ENCODE peak calls at places on chromosomes 16 and 17, in four cellular contexts. R is lower leg skin, G is testis, S is stomach. Q is an unnamed sample.

GRCh38 chr17:44918006-44918405 is 2.7 kb upstream of the GFAP start:
- DNase-seq in R (peak), S (no peak), G (no peak), Q (no peak)

GRCh38 chr16:27918755-27919154 is 144.8 kb downstream of the GSG1L start:
- DNase-seq in G (peak), S (no peak), R (no peak), Q (peak)

GRCh38 chr17:19897901-19898300 is 30.2 kb upstream of the ULK2 start:
- DNase-seq in R (peak), G (no peak), S (no peak), Q (peak)

GRCh38 chr16:81716478-81717210 is 62.4 kb upstream of the PLCG2 start:
- DNase-seq in S (no peak), R (no peak), G (no peak), Q (no peak)

GRCh38 chr17:7626956-7627249 is 718 bp downstream of the SAT2 start:
- DNase-seq in R (no peak), S (no peak), G (no peak), Q (no peak)

GRCh38 chr17:82432017-82432416 is 13.6 kb upstream of the OGFOD3 start:
- DNase-seq in G (no peak), S (no peak), R (no peak), Q (no peak)

GRCh38 chr16:79402920-79403319 is 197.6 kb downstream of the MAF start:
- DNase-seq in G (no peak), R (peak), S (no peak), Q (no peak)

GRCh38 chr16:391885-392335 is 5.1 kb upstream of the NME4 start:
- DNase-seq in S (peak), R (peak), G (peak), Q (peak)

GRCh38 chr16:58882292-58882691 is 148.2 kb upstream of the GOT2 start:
- DNase-seq in G (no peak), S (no peak), R (no peak), Q (no peak)

GRCh38 chr17:58084317-58084981 is 1.2 kb downstream of the DYNLL2 start:
- DNase-seq in G (peak), R (no peak), S (peak), Q (peak)

GRCh38 chr17:38660097-38661026 is 14.4 kb downstream of the EPOP start:
- DNase-seq in G (no peak), S (no peak), R (no peak), Q (no peak)

GRCh38 chr17:1095093-1095852 is 84.5 kb downstream of the ABR start:
- DNase-seq in G (no peak), R (no peak), S (peak), Q (no peak)

GRCh38 chr16:87241135-87241771 is 75.9 kb downstream of the C16orf95 start:
- DNase-seq in S (no peak), G (no peak), R (peak), Q (no peak)

GRCh38 chr17:42541041-42541833 is 5.2 kb downstream of the NAGLU start:
- DNase-seq in S (peak), R (no peak), G (no peak), Q (no peak)

GRCh38 chr16:89343501-89344291 is 126.2 kb downstream of the ZNF778 start:
- DNase-seq in R (no peak), G (no peak), S (no peak), Q (peak)

GRCh38 chr17:66976379-66976663 is 11.8 kb downstream of the CACNG4 start:
- DNase-seq in S (no peak), R (no peak), G (no peak), Q (no peak)

GRCh38 chr17:42403150-42403549 is 14.9 kb upstream of the STAT3 start:
- DNase-seq in R (no peak), G (no peak), S (peak), Q (no peak)

GRCh38 chr17:78170692-78171590 is 2.6 kb downstream of the SYNGR2 start:
- DNase-seq in G (no peak), S (no peak), R (no peak), Q (no peak)

GRCh38 chr17:34781571-34782108 is 179.6 kb downstream of the CCT6B start:
- DNase-seq in G (no peak), R (no peak), S (no peak), Q (peak)

GRCh38 chr16:81797443-81797842 is 18.4 kb downstream of the PLCG2 start:
- DNase-seq in S (no peak), R (no peak), G (no peak), Q (no peak)

GRCh38 chr17:9646556-9646905 is 1.2 kb downstream of the USP43 start:
- DNase-seq in S (no peak), G (no peak), R (peak), Q (no peak)

GRCh38 chr16:57614546-57615343 is 13.7 kb upstream of the ADGRG1 start:
- DNase-seq in S (peak), R (peak), G (no peak), Q (no peak)

GRCh38 chr17:20706752-20707372 is 127.3 kb downstream of the CDRT15L2 start:
- DNase-seq in R (no peak), G (no peak), S (no peak), Q (peak)

GRCh38 chr16:47323241-47323640 is 137.6 kb downstream of the ITFG1 start:
- DNase-seq in R (no peak), G (no peak), S (no peak), Q (no peak)

GRCh38 chr17:64172510-64172909 is 42.6 kb upstream of the ERN1 start:
- DNase-seq in G (no peak), R (no peak), S (no peak), Q (no peak)
- TF ChIP-seq POLR2A in G (no peak), R (no peak), S (no peak), Q (no peak)

GRCh38 chr17:37083461-37083860 is 134.7 kb downstream of the AATF start:
- DNase-seq in G (no peak), R (no peak), S (no peak), Q (no peak)

GRCh38 chr17:37082461-37082860 is 133.7 kb downstream of the AATF start:
- DNase-seq in G (no peak), R (no peak), S (no peak), Q (no peak)

GRCh38 chr17:37082985-37083384 is 134.2 kb downstream of the AATF start:
- DNase-seq in R (no peak), S (no peak), G (no peak), Q (no peak)

GRCh38 chr17:37086329-37086728 is 137.6 kb downstream of the AATF start:
- DNase-seq in S (peak), R (no peak), G (no peak), Q (no peak)

DNA sequence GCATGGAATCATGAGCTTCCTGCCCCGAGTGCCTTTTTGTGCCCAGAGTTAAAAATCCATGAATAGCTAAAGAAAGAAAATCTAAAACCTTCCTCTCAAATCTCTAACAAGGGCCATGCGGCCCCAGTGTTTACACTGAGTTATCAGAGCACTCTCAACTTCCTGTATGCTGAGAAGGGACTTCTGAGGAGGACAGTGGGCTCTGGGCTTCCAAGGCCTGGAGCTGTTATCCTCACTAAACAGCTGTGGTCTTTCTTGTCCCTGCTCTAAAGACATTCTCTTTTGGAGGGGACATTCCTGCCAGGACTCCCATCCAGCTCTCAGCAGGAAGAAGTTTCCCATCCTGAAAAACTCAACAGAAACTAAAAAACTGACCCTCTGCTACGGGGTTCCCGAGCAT is 135.6 kb downstream of the AATF start:
- DNase-seq in G (no peak), R (no peak), S (no peak), Q (no peak)
- TF ChIP-seq POLR2A in G (no peak), R (no peak), S (no peak), Q (no peak)

DNA sequence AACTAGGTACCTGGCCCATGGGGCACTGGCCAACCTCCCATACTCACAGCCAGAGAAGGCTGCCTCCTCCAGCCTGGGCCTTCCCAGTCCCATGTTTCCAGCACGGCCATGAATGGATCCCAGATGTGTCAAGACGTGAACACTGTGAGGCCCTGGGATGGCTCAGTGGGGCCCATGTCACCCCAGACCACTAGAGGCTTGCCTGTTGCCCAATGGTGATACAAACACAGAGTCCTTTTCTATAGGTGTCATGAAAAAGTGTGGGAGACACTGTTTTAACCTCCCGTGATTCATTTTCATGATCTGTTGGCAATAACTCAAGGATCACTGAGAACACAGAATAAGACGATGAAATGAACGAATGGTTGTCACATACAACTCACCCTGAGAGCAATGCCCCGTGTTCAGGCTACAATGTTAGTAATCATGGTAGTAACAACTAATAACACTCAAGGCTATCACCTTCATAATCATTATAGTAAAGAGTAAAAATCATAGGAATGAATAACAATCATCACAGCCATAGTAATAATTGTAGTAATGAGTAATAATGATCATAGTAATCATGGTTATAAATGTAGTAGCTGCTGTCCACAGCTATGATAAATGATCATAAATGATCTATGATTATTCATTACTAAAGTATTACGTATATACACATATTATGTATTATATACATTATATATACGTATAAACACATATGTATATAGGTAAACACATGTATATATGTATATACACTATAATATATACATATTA is 64.0 kb downstream of the DYNLRB2 start:
- DNase-seq in R (no peak), G (no peak), S (no peak), Q (no peak)
- TF ChIP-seq POLR2A in R (no peak), G (no peak), S (no peak), Q (no peak)

GRCh38 chr16:4957720-4958509 is at the start of gene SEC14L5:
- DNase-seq in R (peak), S (peak), G (peak), Q (peak)
- TF ChIP-seq POLR2A in R (no peak), S (no peak), G (no peak), Q (no peak)

DNA sequence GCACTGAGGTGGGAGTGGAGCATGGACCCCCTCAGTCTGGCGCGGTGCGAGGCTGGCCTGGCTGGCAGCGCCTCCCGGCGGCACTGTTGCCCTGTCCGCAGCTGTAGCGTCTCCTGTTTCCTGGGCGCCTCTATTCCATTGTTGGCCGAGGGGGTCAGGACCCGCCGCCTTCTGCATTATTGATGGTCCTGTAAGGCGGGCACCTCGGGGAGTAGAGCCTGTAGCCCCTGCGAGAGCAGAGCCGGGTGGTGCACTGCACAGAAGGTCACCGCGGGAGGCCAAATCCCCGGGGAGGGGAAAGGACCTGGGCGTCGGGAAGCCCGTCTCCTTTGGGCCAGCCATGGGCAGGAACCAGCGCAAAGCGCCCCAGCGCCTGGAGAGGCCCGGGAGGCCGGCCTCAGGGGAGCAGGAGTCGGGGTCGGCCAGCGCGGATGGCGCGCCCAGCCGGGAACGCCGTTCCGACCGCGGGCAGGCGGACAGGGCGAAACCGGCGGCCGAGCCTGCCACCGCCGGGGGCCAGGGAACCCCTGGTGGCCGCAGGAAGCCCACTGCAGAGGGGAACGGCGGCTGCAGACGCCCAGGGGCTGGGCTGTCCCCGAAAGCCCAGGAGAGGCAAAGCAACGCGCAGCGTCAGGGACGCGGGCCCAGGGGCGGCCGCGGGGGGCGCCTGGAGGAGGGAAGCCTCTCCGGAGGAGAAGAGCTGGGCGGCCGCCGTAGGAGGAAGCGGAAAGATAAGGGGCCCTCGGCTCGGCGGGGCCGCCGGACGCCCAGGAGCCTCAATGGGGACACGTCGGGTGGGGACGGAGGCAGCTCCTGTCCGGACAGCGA is at the start of gene MYO15B:
- DNase-seq in G (peak), S (peak), R (peak), Q (no peak)
- TF ChIP-seq POLR2A in G (no peak), S (no peak), R (no peak), Q (no peak)

GRCh38 chr16:29302976-29303375 is 103.5 kb downstream of the NPIPB11 start:
- DNase-seq in S (no peak), R (peak), G (no peak), Q (no peak)
- TF ChIP-seq POLR2A in S (no peak), R (no peak), G (no peak), Q (no peak)